ENCODE peak calls at places on chromosome 11, in seven cellular contexts. T, Z, N, V, D, B and K are unnamed samples.

GRCh38 chr11:119728226-119728626 is 774 bp downstream of the NECTIN1 start:
- DNase-seq in T (peak; percentile 60), B (no peak), N (no peak), Z (no peak), V (no peak), D (no peak), K (no peak)

GRCh38 chr11:128467610-128468041 is 119.7 kb downstream of the ETS1 start:
- DNase-seq in D (peak; percentile 95), Z (no peak), V (peak; percentile 73), T (no peak), N (peak; percentile 64), B (no peak), K (peak; percentile 42)

GRCh38 chr11:78208257-78209165 is 19.8 kb downstream of the USP35 start:
- DNase-seq in N (no peak), B (no peak), D (no peak), V (no peak), T (no peak), Z (no peak), K (no peak)

GRCh38 chr11:13669544-13670488 is 1.3 kb downstream of the FAR1 start:
- DNase-seq in T (no peak), D (no peak), N (no peak), B (no peak), Z (peak; percentile 52), V (no peak), K (no peak)

GRCh38 chr11:75420224-75421034 is 12.6 kb downstream of the KLHL35 start:
- DNase-seq in T (no peak), N (no peak), Z (peak; percentile 68), D (no peak), V (no peak), B (no peak), K (no peak)

GRCh38 chr11:103682318-103683184 is 353.9 kb upstream of the DDI1 start:
- DNase-seq in D (peak; percentile 39), N (peak; percentile 61), T (peak; percentile 87), Z (peak; percentile 59), B (peak; percentile 71), V (no peak), K (peak; percentile 45)

GRCh38 chr11:86101493-86101892 is 32.6 kb upstream of the PICALM start:
- DNase-seq in T (no peak), Z (no peak), V (no peak), N (no peak), B (no peak), D (no peak), K (no peak)

GRCh38 chr11:19345848-19346681 is 105.3 kb upstream of the E2F8 start:
- DNase-seq in B (peak; percentile 71), D (no peak), T (peak; percentile 69), V (peak; percentile 80), N (peak; percentile 29), Z (peak; percentile 28), K (no peak)

GRCh38 chr11:26963764-26964163 is 30.1 kb upstream of the FIBIN start:
- DNase-seq in Z (no peak), N (no peak), V (no peak), D (no peak), B (no peak), T (no peak), K (no peak)

GRCh38 chr11:44972746-44973435 is 22.2 kb upstream of the TP53I11 start:
- DNase-seq in T (no peak), N (no peak), D (no peak), Z (no peak), V (no peak), B (no peak), K (no peak)

GRCh38 chr11:131693756-131694155 is 323.3 kb downstream of the NTM start:
- DNase-seq in N (no peak), V (no peak), D (no peak), T (peak; percentile 41), B (no peak), Z (no peak), K (no peak)

GRCh38 chr11:11701070-11701469 is 79.3 kb upstream of the GALNT18 start:
- DNase-seq in T (no peak), B (no peak), Z (no peak), D (no peak), N (no peak), V (no peak), K (no peak)

GRCh38 chr11:72352859-72353551 is 81.3 kb downstream of the CLPB start:
- DNase-seq in Z (no peak), T (peak; percentile 86), N (no peak), D (peak; percentile 87), B (no peak), V (no peak), K (peak; percentile 53)

GRCh38 chr11:120517390-120518315 is 6.1 kb downstream of the GRIK4 start:
- DNase-seq in N (no peak), V (peak; percentile 34), D (no peak), Z (no peak), B (no peak), T (peak; percentile 82), K (peak; percentile 82)

GRCh38 chr11:65915821-65916251 is 3.0 kb downstream of the C11orf68 start:
- DNase-seq in V (peak; percentile 92), N (peak; percentile 93), T (no peak), Z (no peak), B (peak; percentile 10), D (peak; percentile 92), K (peak; percentile 91)